ENCODE peak calls at places on chromosomes 1 and 21, in six cellular contexts. H is psoas muscle; W is caudate nucleus; F is ovary; N is neural progenitor cell; J is CD8-positive, alpha-beta T cell. P is an unnamed sample.

GRCh38 chr1:151924691-151925587 is 15.6 kb upstream of the THEM4 start:
- DNase-seq in J (no peak), F (no peak), H (no peak), W (no peak), N (no peak), P (no peak)

GRCh38 chr1:172745014-172745413 is 86.1 kb downstream of the FASLG start:
- DNase-seq in W (no peak), H (no peak), N (peak; percentile 67), J (no peak), F (no peak), P (no peak)

GRCh38 chr1:205373022-205373421 is 16.3 kb upstream of the KLHDC8A start:
- DNase-seq in J (peak; percentile 31), H (no peak), W (no peak), N (no peak), F (no peak), P (no peak)

GRCh38 chr1:237098517-237098916 is 56.5 kb downstream of the RYR2 start:
- DNase-seq in H (no peak), J (no peak), W (no peak), F (no peak), N (no peak), P (no peak)

GRCh38 chr1:21261551-21262281 is 28.5 kb downstream of the ECE1 start:
- DNase-seq in H (peak; percentile 81), W (no peak), J (no peak), N (no peak), F (no peak), P (peak; percentile 28)

GRCh38 chr1:36285450-36286101 is 20.6 kb upstream of the SH3D21 start:
- DNase-seq in F (no peak), J (peak; percentile 65), H (no peak), W (no peak), N (peak; percentile 89), P (peak; percentile 15)

GRCh38 chr1:42851960-42852607 is 5.7 kb downstream of the ZNF691 start:
- DNase-seq in J (no peak), F (no peak), W (no peak), H (no peak), N (no peak), P (no peak)

GRCh38 chr1:110538082-110538481 is 19.1 kb upstream of the KCNA10 start:
- DNase-seq in J (no peak), F (no peak), N (no peak), H (no peak), W (peak; percentile 46), P (peak; percentile 8)

GRCh38 chr1:114289321-114289720 is 135.7 kb upstream of the SYT6 start:
- DNase-seq in N (no peak), W (no peak), F (no peak), J (no peak), H (no peak), P (no peak)

GRCh38 chr1:196546272-196547245 is 61.7 kb downstream of the KCNT2 start:
- DNase-seq in H (no peak), N (no peak), J (no peak), F (no peak), W (no peak), P (no peak)

GRCh38 chr1:21165632-21166031 is 11.1 kb downstream of the EIF4G3 start:
- DNase-seq in J (no peak), N (no peak), H (no peak), F (no peak), W (no peak), P (no peak)

GRCh38 chr1:27959792-27960603 is at the start of gene XKR8:
- DNase-seq in N (peak; percentile 94), F (peak; percentile 88), W (peak; percentile 26), H (peak; percentile 85), J (peak; percentile 91), P (peak; percentile 43)

GRCh38 chr1:151831605-151832004 is at the start of gene RORC:
- DNase-seq in N (no peak), J (no peak), H (peak; percentile 90), F (no peak), W (no peak), P (no peak)

GRCh38 chr1:41486053-41486891 is 1.8 kb upstream of the EDN2 start:
- DNase-seq in H (peak; percentile 29), W (no peak), N (peak; percentile 73), J (no peak), F (peak; percentile 44), P (no peak)

GRCh38 chr1:28213315-28213714 is 19.5 kb downstream of the DNAJC8 start:
- DNase-seq in H (no peak), F (no peak), J (no peak), N (no peak), W (no peak), P (no peak)

GRCh38 chr1:172948457-172948856 is 102.3 kb downstream of the TNFSF18 start:
- DNase-seq in J (no peak), N (no peak), F (no peak), H (no peak), W (no peak), P (no peak)

GRCh38 chr1:167472729-167473529 is 45.4 kb downstream of the CD247 start:
- DNase-seq in W (no peak), N (no peak), H (no peak), J (peak; percentile 48), F (no peak), P (no peak)

GRCh38 chr21:15978158-15978805 is 248.5 kb downstream of the USP25 start:
- DNase-seq in F (no peak), J (no peak), W (no peak), N (no peak), H (no peak), P (no peak)

GRCh38 chr1:246435421-246436041 is 71.5 kb downstream of the SMYD3 start:
- DNase-seq in H (no peak), N (peak; percentile 18), F (no peak), W (no peak), J (no peak), P (no peak)

GRCh38 chr1:229019647-229020281 is 251.1 kb upstream of the RAB4A start:
- DNase-seq in H (no peak), F (no peak), N (no peak), J (no peak), W (no peak), P (no peak)

GRCh38 chr1:66309006-66309741 is 224.8 kb upstream of the SGIP1 start:
- DNase-seq in H (no peak), J (no peak), W (no peak), F (no peak), N (no peak), P (no peak)

GRCh38 chr1:177228721-177229088 is 57.9 kb downstream of the BRINP2 start:
- DNase-seq in F (no peak), J (no peak), N (no peak), W (no peak), H (no peak), P (no peak)

GRCh38 chr1:116560704-116561490 is 9.9 kb downstream of the CD58 start:
- DNase-seq in N (no peak), H (no peak), J (no peak), F (no peak), W (no peak), P (no peak)

GRCh38 chr1:213659580-213660547 is 327.9 kb upstream of the PROX1 start:
- DNase-seq in N (no peak), F (no peak), W (no peak), J (no peak), H (no peak), P (no peak)

GRCh38 chr1:189429610-189430009 is 1048.1 kb downstream of the BRINP3 start:
- DNase-seq in N (peak; percentile 78), W (no peak), J (no peak), F (no peak), H (no peak), P (no peak)

GRCh38 chr1:3857791-3858129 is 484 bp downstream of the DFFB start:
- DNase-seq in F (no peak), N (no peak), H (peak; percentile 62), W (no peak), J (no peak), P (no peak)

GRCh38 chr1:6097824-6098223 is 52.1 kb downstream of the KCNAB2 start:
- DNase-seq in H (peak; percentile 39), N (no peak), F (no peak), W (no peak), J (no peak), P (no peak)

GRCh38 chr21:35987475-35987874 is 72.9 kb downstream of the SETD4 start:
- DNase-seq in F (no peak), H (no peak), N (no peak), W (no peak), J (no peak), P (no peak)

GRCh38 chr1:98119793-98120192 is 199.0 kb upstream of the DPYD start:
- DNase-seq in N (peak; percentile 59), H (no peak), F (no peak), J (no peak), W (no peak), P (no peak)

GRCh38 chr1:201508809-201509208 is 1.9 kb upstream of the CSRP1 start:
- DNase-seq in H (no peak), F (no peak), W (no peak), J (no peak), N (no peak), P (no peak)

GRCh38 chr1:203486618-203487370 is 7.2 kb upstream of the OPTC start:
- DNase-seq in N (no peak), J (no peak), W (no peak), F (peak; percentile 62), H (no peak), P (no peak)

DNA sequence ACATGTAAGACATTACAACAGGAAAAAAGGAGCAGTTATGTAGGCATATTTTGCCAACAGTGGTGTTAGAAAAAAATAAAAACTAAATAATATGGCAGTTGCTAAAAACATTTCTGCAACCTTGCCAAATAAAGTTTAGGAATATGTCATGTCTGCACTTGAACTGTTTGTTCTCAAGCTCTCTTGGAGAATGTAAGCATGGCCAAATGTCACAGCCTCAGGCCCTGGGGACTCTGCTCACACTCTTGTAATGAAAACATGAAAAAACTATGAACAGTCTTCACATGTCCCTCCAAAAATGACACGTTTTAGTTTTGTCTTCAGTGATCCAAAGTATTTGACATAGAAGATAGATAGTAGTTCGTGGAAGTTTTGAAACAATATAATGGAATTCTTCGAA is 753.3 kb downstream of the LTN1 start:
- DNase-seq in F (peak; percentile 46), N (no peak), H (no peak), W (no peak), J (no peak), P (no peak)
- H3K27ac ChIP-seq in F (no peak overlapping the region), N (no peak overlapping the region), H (no peak overlapping the region), W (no peak overlapping the region), J (no peak overlapping the region), P (no peak overlapping the region)

GRCh38 chr1:165773324-165773965 is 4.8 kb upstream of the TMCO1 start:
- DNase-seq in H (no peak), J (no peak), F (no peak), N (no peak), W (no peak), P (no peak)
- H3K27ac ChIP-seq in H (no peak overlapping the region), J (no peak overlapping the region), F (no peak overlapping the region), N (no peak overlapping the region), W (no peak overlapping the region), P (no peak overlapping the region)

DNA sequence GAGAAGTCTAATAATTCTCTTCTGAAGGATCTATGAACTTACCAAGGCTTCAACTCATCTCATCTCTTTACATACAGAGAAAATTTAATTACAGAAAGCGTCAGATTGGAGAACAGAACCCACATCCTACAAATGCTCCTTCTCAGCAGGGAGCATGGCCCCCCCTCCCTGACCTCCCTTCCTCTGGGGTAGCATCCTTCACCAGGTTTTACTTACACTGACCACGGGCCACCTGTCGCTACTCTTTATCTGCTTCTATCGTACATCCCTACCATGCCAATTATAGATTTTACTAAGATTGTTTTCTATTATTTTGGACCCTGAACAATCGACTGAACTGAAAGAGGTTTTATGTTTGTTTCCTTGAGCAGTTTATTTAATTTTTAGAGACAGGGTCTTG is 25.8 kb downstream of the RIPPLY3 start:
- DNase-seq in H (no peak), F (no peak), N (no peak), J (no peak), W (no peak), P (no peak)
- H3K27ac ChIP-seq in H (no peak overlapping the region), F (no peak overlapping the region), N (no peak overlapping the region), J (no peak overlapping the region), W (no peak overlapping the region), P (no peak overlapping the region)

GRCh38 chr1:11918779-11919519 is 7.3 kb downstream of the KIAA2013 start:
- DNase-seq in W (no peak), N (no peak), J (no peak), F (no peak), H (peak; percentile 94), P (no peak)
- H3K27ac ChIP-seq in W (peak overlapping the region; percentile 61), N (no peak overlapping the region), J (no peak overlapping the region), F (no peak overlapping the region), H (peak overlapping the region; percentile 83), P (peak overlapping the region; percentile 62)

P was measured in substantia nigra.